ENCODE peak calls at places on chromosome 19, in four cellular contexts. One of them, this sample, is unnamed.

GRCh38 chr19:56333506-56333905 is 18.9 kb upstream of the ZSCAN5A start:
- DNase-seq in coronary artery: no peak
- DNase-seq in HFF-Myc: peak
- DNase-seq in T-helper 2 cell: peak
- DNase-seq in this sample: no peak

GRCh38 chr19:58513694-58514563 is 2.1 kb upstream of the SLC27A5 start:
- DNase-seq in coronary artery: no peak
- DNase-seq in HFF-Myc: peak
- DNase-seq in T-helper 2 cell: peak
- DNase-seq in this sample: peak

GRCh38 chr19:51091126-51091525 is 8.4 kb upstream of the KLK14 start:
- DNase-seq in coronary artery: no peak
- DNase-seq in HFF-Myc: no peak
- DNase-seq in T-helper 2 cell: no peak
- DNase-seq in this sample: no peak

GRCh38 chr19:18153555-18154134 is 682 bp downstream of the PIK3R2 start:
- DNase-seq in coronary artery: no peak
- DNase-seq in HFF-Myc: no peak
- DNase-seq in T-helper 2 cell: no peak
- DNase-seq in this sample: no peak

GRCh38 chr19:14530005-14530348 is 583 bp downstream of the TECR start:
- DNase-seq in coronary artery: no peak
- DNase-seq in HFF-Myc: no peak
- DNase-seq in T-helper 2 cell: no peak
- DNase-seq in this sample: peak

GRCh38 chr19:55617426-55617825 is 6.9 kb downstream of the ZNF784 start:
- DNase-seq in coronary artery: no peak
- DNase-seq in HFF-Myc: no peak
- DNase-seq in T-helper 2 cell: no peak
- DNase-seq in this sample: no peak

GRCh38 chr19:2454199-2454961 is 2.4 kb downstream of the LMNB2 start:
- DNase-seq in coronary artery: no peak
- DNase-seq in HFF-Myc: no peak
- DNase-seq in T-helper 2 cell: no peak
- DNase-seq in this sample: no peak

GRCh38 chr19:14106840-14107239 is 10.7 kb downstream of the PRKACA start:
- DNase-seq in coronary artery: no peak
- DNase-seq in HFF-Myc: no peak
- DNase-seq in T-helper 2 cell: no peak
- DNase-seq in this sample: no peak

GRCh38 chr19:31892060-31892459 is 453.4 kb upstream of the ZNF507 start:
- DNase-seq in coronary artery: no peak
- DNase-seq in HFF-Myc: no peak
- DNase-seq in T-helper 2 cell: no peak
- DNase-seq in this sample: no peak

GRCh38 chr19:14632286-14632685 is 42.4 kb downstream of the ADGRE3 start:
- DNase-seq in coronary artery: no peak
- DNase-seq in HFF-Myc: peak
- DNase-seq in T-helper 2 cell: no peak
- DNase-seq in this sample: no peak